ENCODE peak calls at places on chromosomes 13 and 19, in six cellular contexts. T, H, W, U, K and B are unnamed samples.

GRCh38 chr19:42467437-42467760 is 24.7 kb upstream of the CXCL17 start:
- DNase-seq in U (no peak), W (no peak), T (no peak), K (no peak), H (no peak), B (no peak)

GRCh38 chr19:5664515-5664914 is 15.8 kb downstream of the MICOS13 start:
- DNase-seq in U (no peak), W (peak; percentile 33), K (no peak), T (no peak), H (no peak), B (no peak)

GRCh38 chr13:29589967-29590366 is 5.5 kb downstream of the SLC7A1 start:
- DNase-seq in U (no peak), H (no peak), W (no peak), K (no peak), T (no peak), B (no peak)

GRCh38 chr13:46113596-46113995 is 8.8 kb upstream of the CPB2 start:
- DNase-seq in H (no peak), T (no peak), K (no peak), W (no peak), U (peak; percentile 46), B (no peak)

GRCh38 chr19:55497777-55498176 is 9.5 kb downstream of the SSC5D start:
- DNase-seq in T (no peak), W (no peak), U (no peak), H (no peak), K (no peak), B (no peak)

GRCh38 chr13:45441633-45442032 is 23.1 kb upstream of the COG3 start:
- DNase-seq in U (peak; percentile 17), W (no peak), T (no peak), K (no peak), H (no peak), B (no peak)

GRCh38 chr19:21947775-21948174 is 63.0 kb downstream of the ZNF208 start:
- DNase-seq in W (no peak), U (peak; percentile 0), K (no peak), H (no peak), T (no peak), B (no peak)

GRCh38 chr19:42066075-42066754 is 3.8 kb downstream of the GRIK5 start:
- DNase-seq in K (no peak), W (no peak), H (no peak), T (peak; percentile 29), U (peak; percentile 10), B (no peak)

GRCh38 chr13:79780240-79780639 is 299.3 kb downstream of the NDFIP2 start:
- DNase-seq in K (no peak), W (no peak), T (no peak), U (peak; percentile 29), H (no peak), B (no peak)

GRCh38 chr19:2779121-2779740 is 3.8 kb downstream of the SGTA start:
- DNase-seq in U (no peak), T (no peak), K (no peak), H (no peak), W (no peak), B (no peak)

GRCh38 chr19:50551713-50552187 is 16.5 kb downstream of the LRRC4B start:
- DNase-seq in W (no peak), U (no peak), T (no peak), H (no peak), K (no peak), B (no peak)

GRCh38 chr19:29704562-29705558 is 10.2 kb downstream of the C19orf12 start:
- DNase-seq in U (no peak), T (no peak), H (no peak), W (no peak), K (no peak), B (no peak)

GRCh38 chr19:39128511-39129079 is 3.0 kb downstream of the PAK4 start:
- DNase-seq in T (no peak), K (no peak), U (no peak), W (no peak), H (no peak), B (no peak)

GRCh38 chr19:14203258-14203657 is 2.7 kb downstream of the ADGRL1 start:
- DNase-seq in U (no peak), W (no peak), T (no peak), K (no peak), H (no peak), B (no peak)

GRCh38 chr13:27960362-27961226 is 8.5 kb downstream of the CDX2 start:
- DNase-seq in T (no peak), K (peak; percentile 86), U (no peak), H (peak; percentile 81), W (peak; percentile 76), B (peak; percentile 35)

GRCh38 chr13:100827489-100828000 is 152.9 kb upstream of the TMTC4 start:
- DNase-seq in T (no peak), K (no peak), H (no peak), U (no peak), W (no peak), B (no peak)

GRCh38 chr13:29935309-29935981 is 85.0 kb upstream of the UBL3 start:
- DNase-seq in H (peak; percentile 48), W (peak; percentile 89), T (no peak), K (no peak), U (no peak), B (no peak)

GRCh38 chr13:25380741-25381324 is 9.1 kb downstream of the ATP8A2 start:
- DNase-seq in U (no peak), K (no peak), W (no peak), T (no peak), H (no peak), B (no peak)

GRCh38 chr19:3207466-3208242 is 16.8 kb upstream of the CELF5 start:
- DNase-seq in H (no peak), W (no peak), T (no peak), K (no peak), U (no peak), B (no peak)

GRCh38 chr19:30224689-30225606 is 147.2 kb upstream of the ZNF536 start:
- DNase-seq in U (no peak), H (no peak), K (no peak), W (no peak), T (no peak), B (no peak)

GRCh38 chr13:24624801-24625231 is 55.4 kb upstream of the ATP12A start:
- DNase-seq in T (no peak), W (no peak), H (peak; percentile 17), K (no peak), U (no peak), B (no peak)

GRCh38 chr13:48235100-48235813 is 2.3 kb downstream of the ITM2B start:
- DNase-seq in H (peak; percentile 53), K (peak; percentile 26), W (no peak), U (peak; percentile 42), T (no peak), B (no peak)

GRCh38 chr19:37466277-37466797 is 907 bp downstream of the ZNF569 start:
- DNase-seq in W (no peak), U (no peak), T (no peak), K (no peak), H (no peak), B (no peak)

GRCh38 chr19:4267101-4267900 is 11.8 kb upstream of the SHD start:
- DNase-seq in W (peak; percentile 85), K (peak; percentile 48), U (no peak), H (peak; percentile 63), T (peak; percentile 61), B (peak; percentile 42)

GRCh38 chr19:543912-544608 is at the start of gene GZMM:
- DNase-seq in W (peak; percentile 90), H (no peak), U (no peak), K (no peak), T (no peak), B (no peak)

GRCh38 chr13:23159205-23159586 is 21.6 kb upstream of the SGCG start:
- DNase-seq in K (no peak), U (peak; percentile 2), H (no peak), T (no peak), W (no peak), B (peak; percentile 33)

GRCh38 chr19:1445932-1446712 is 3.8 kb upstream of the APC2 start:
- DNase-seq in T (no peak), H (no peak), U (no peak), W (no peak), K (no peak), B (no peak)

GRCh38 chr13:100459747-100460146 is 128.8 kb downstream of the GGACT start:
- DNase-seq in K (no peak), H (no peak), T (no peak), W (no peak), U (no peak), B (no peak)

GRCh38 chr13:86383561-86383960 is 584.3 kb upstream of the SLITRK6 start:
- DNase-seq in K (no peak), U (no peak), H (no peak), W (no peak), T (no peak), B (no peak)

GRCh38 chr13:72998012-72998411 is 60.8 kb upstream of the KLF5 start:
- DNase-seq in U (no peak), K (no peak), W (no peak), H (no peak), T (no peak), B (no peak)

GRCh38 chr13:95199896-95200295 is 101.4 kb downstream of the ABCC4 start:
- DNase-seq in T (no peak), H (no peak), W (no peak), K (no peak), U (no peak), B (no peak)

GRCh38 chr13:74966814-74967213 is 515.2 kb downstream of the TBC1D4 start:
- DNase-seq in W (no peak), T (no peak), K (no peak), H (no peak), U (peak; percentile 17), B (no peak)

GRCh38 chr19:14505488-14506239 is 9.7 kb upstream of the GIPC1 start:
- DNase-seq in H (peak; percentile 69), K (no peak), W (peak; percentile 92), T (no peak), U (peak; percentile 75), B (no peak)

GRCh38 chr19:46716672-46717033 is 261 bp downstream of the PRKD2 start:
- DNase-seq in H (no peak), T (no peak), U (no peak), K (peak; percentile 25), W (no peak), B (no peak)
- H3K4me1 ChIP-seq in H (peaks cover 19% of the 10 kb centered on the region), T (peaks cover 3% of the 10 kb centered on the region), U (peaks cover 23% of the 10 kb centered on the region), K (peaks cover 8% of the 10 kb centered on the region), W (peaks cover 77% of the 10 kb centered on the region), B (peaks cover 64% of the 10 kb centered on the region)

GRCh38 chr19:44737238-44738160 is 11.0 kb upstream of the BCL3 start:
- DNase-seq in T (no peak), K (peak; percentile 61), H (no peak), U (peak; percentile 82), W (peak; percentile 43), B (no peak)
- H3K4me1 ChIP-seq in T (peaks cover 3% of the 10 kb centered on the region), K (peaks cover 5% of the 10 kb centered on the region), H (peaks cover 30% of the 10 kb centered on the region), U (peaks cover 33% of the 10 kb centered on the region), W (peaks cover 56% of the 10 kb centered on the region), B (peaks cover 31% of the 10 kb centered on the region)

GRCh38 chr19:18683109-18683954 is at the start of gene CRTC1:
- DNase-seq in K (peak; percentile 90), T (peak; percentile 46), W (peak; percentile 98), U (peak; percentile 44), H (peak; percentile 90), B (peak; percentile 86)
- H3K4me1 ChIP-seq in K (peaks cover 3% of the 10 kb centered on the region), T (peaks cover 7% of the 10 kb centered on the region), W (peaks cover 23% of the 10 kb centered on the region), U (peaks cover 13% of the 10 kb centered on the region), H (peaks cover 15% of the 10 kb centered on the region), B (peaks cover 20% of the 10 kb centered on the region)

DNA sequence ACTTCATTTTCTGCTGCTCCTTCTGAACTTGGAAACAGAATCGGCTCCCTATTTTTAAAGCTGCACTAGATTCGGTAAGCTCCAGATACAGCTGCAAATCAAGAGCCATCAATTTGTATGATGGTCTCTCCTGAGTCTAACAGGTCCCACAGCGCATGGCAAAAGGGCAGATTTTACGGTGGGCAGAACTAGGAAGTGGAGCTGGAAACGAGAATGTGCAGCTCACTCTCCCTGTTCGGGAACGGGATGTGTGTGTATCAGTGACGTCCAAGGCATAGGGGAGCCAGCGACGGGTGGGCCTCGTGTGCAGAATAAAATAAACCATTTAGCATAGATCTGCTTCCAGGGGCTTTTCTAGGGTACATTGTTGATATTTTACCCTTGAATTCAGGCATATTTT is 74.2 kb downstream of the COL4A1 start:
- DNase-seq in K (no peak), U (no peak), H (no peak), T (no peak), W (no peak), B (no peak)
- H3K4me1 ChIP-seq in K (no peaks in the 10 kb centered on the region), U (peaks cover 23% of the 10 kb centered on the region), H (peaks cover 28% of the 10 kb centered on the region), T (peaks cover 4% of the 10 kb centered on the region), W (peaks cover 5% of the 10 kb centered on the region), B (peaks cover 98% of the 10 kb centered on the region)